ENCODE peak calls at places on chromosomes 7 and 10, in six cellular contexts. Q is IMR-90, N is H9, B is H1, G is mesenchymal stem cell, V is trophoblast cell. T is an unnamed sample.

GRCh38 chr10:130807096-130807495 is 504.4 kb downstream of the TCERG1L start:
- DNase-seq in Q (no peak), N (peak; percentile 10), B (no peak), G (no peak), V (no peak), T (no peak)

GRCh38 chr10:31928531-31929259 is at the start of gene ARHGAP12:
- DNase-seq in Q (peak; percentile 77), N (peak; percentile 90), B (no peak), G (peak; percentile 86), V (peak; percentile 87), T (peak; percentile 88)

GRCh38 chr10:97771913-97772823 is at the start of gene SFRP5:
- DNase-seq in Q (no peak), N (peak; percentile 60), B (no peak), G (no peak), V (no peak), T (no peak)

GRCh38 chr10:81018898-81019890 is 481.5 kb downstream of the SH2D4B start:
- DNase-seq in Q (peak; percentile 19), N (peak; percentile 65), B (peak; percentile 21), G (peak; percentile 75), V (no peak), T (peak; percentile 40)

GRCh38 chr10:89373916-89374711 is 3.7 kb upstream of the IFIT1B start:
- DNase-seq in Q (peak; percentile 94), N (no peak), B (no peak), G (peak; percentile 86), V (no peak), T (no peak)

GRCh38 chr10:89309646-89310045 is 7.8 kb downstream of the IFIT2 start:
- DNase-seq in Q (no peak), N (no peak), B (no peak), G (no peak), V (no peak), T (no peak)

GRCh38 chr7:24597014-24597413 is 23.8 kb downstream of the PALS2 start:
- DNase-seq in Q (no peak), N (no peak), B (no peak), G (no peak), V (no peak), T (no peak)

GRCh38 chr10:123147635-123148413 is at the start of gene HMX2:
- DNase-seq in Q (no peak), N (peak; percentile 83), B (no peak), G (no peak), V (no peak), T (peak; percentile 67)

GRCh38 chr10:132337019-132337418 is 5.0 kb downstream of the LRRC27 start:
- DNase-seq in Q (no peak), N (no peak), B (no peak), G (peak; percentile 57), V (no peak), T (no peak)
- H2AFZ ChIP-seq in Q (peak overlapping the region; percentile 51), N (no peak overlapping the region), B (no peak overlapping the region), G (peak overlapping the region; percentile 51), V (no peak overlapping the region), T (peak overlapping the region; percentile 89)

GRCh38 chr7:70620333-70621055 is 511.4 kb upstream of the GALNT17 start:
- DNase-seq in Q (no peak), N (no peak), B (no peak), G (no peak), V (no peak), T (no peak)

GRCh38 chr7:70618020-70618551 is 513.9 kb upstream of the GALNT17 start:
- DNase-seq in Q (no peak), N (no peak), B (no peak), G (no peak), V (no peak), T (no peak)

GRCh38 chr7:70621954-70622596 is 509.9 kb upstream of the GALNT17 start:
- DNase-seq in Q (no peak), N (no peak), B (no peak), G (no peak), V (no peak), T (no peak)

GRCh38 chr7:70619130-70619529 is 512.8 kb upstream of the GALNT17 start:
- DNase-seq in Q (no peak), N (no peak), B (no peak), G (no peak), V (no peak), T (no peak)

GRCh38 chr7:70619659-70620058 is 512.3 kb upstream of the GALNT17 start:
- DNase-seq in Q (no peak), N (no peak), B (no peak), G (no peak), V (no peak), T (no peak)
- H2AK5ac ChIP-seq in Q (no peak overlapping the region), N (no peak overlapping the region), B (peak overlapping the region; percentile 45), G (no peak overlapping the region), V (no peak overlapping the region), T (no peak overlapping the region)

DNA sequence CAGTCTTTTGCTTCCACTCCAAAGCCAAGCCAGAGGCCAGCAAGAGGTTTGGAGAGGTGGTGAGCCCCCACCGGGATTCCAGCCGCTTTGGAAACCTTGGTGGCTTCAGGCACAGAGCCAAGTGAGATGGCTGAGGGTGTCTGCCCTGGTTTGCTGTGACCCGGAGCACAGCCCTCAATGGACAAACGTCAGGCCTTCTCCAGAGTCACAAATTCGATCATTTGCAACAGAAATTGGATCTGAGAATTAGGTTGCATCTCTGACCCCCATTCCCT is 885 bp upstream of the NKX1-2 start:
- DNase-seq in Q (no peak), N (no peak), B (no peak), G (no peak), V (no peak), T (no peak)
- H2AFZ ChIP-seq in Q (no peak overlapping the region), N (no peak overlapping the region), B (no peak overlapping the region), G (no peak overlapping the region), V (no peak overlapping the region), T (no peak overlapping the region)

DNA sequence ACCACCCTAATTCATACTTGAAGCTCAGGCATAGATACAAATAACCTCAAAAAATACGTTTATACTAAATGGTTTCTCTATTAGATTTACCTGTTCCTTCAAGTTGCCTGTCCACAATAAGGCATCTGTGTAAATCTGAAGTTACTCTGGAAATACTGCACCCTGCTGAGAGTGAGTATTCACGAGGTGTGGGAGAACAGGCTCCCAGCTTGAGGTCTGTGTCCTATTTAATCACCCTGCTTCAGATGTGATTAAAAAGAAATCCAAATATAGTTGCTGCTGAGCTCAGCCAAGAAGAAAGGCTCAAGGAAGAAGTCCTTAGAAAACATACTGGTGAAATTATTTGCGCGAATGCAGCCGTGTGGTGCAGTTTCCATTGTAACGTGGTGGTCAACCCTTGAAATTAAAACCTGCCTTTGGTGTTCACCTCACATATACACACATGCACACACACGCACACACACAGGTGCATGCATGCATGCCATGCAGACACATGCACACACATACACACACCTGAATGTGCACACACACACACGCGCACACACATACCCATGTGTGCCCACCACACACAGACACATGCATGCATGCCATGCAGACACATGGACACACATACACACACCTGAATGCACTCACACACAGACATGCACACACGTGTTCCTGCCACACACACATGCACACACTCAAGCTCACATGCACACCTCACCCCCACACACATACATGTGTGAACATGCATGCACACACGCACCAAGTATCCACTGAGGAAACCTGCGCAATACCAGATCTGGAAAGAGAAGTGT is 136.6 kb downstream of the KLF6 start:
- DNase-seq in Q (no peak), N (no peak), B (no peak), G (no peak), V (no peak), T (no peak)
- H2AK5ac ChIP-seq in Q (no peak overlapping the region), N (no peak overlapping the region), B (peak overlapping the region; percentile 54), G (no peak overlapping the region), V (no peak overlapping the region), T (peak overlapping the region; percentile 66)

GRCh38 chr7:139721417-139721816 is 56.4 kb downstream of the HIPK2 start:
- DNase-seq in Q (no peak), N (no peak), B (no peak), G (no peak), V (no peak), T (no peak)

GRCh38 chr7:139720186-139720585 is 57.6 kb downstream of the HIPK2 start:
- DNase-seq in Q (no peak), N (no peak), B (no peak), G (no peak), V (no peak), T (no peak)

GRCh38 chr7:139716156-139716942 is 61.4 kb downstream of the HIPK2 start:
- DNase-seq in Q (no peak), N (no peak), B (no peak), G (no peak), V (no peak), T (no peak)

GRCh38 chr7:139720705-139721231 is 57.0 kb downstream of the HIPK2 start:
- DNase-seq in Q (peak; percentile 52), N (no peak), B (no peak), G (peak; percentile 78), V (no peak), T (no peak)

DNA sequence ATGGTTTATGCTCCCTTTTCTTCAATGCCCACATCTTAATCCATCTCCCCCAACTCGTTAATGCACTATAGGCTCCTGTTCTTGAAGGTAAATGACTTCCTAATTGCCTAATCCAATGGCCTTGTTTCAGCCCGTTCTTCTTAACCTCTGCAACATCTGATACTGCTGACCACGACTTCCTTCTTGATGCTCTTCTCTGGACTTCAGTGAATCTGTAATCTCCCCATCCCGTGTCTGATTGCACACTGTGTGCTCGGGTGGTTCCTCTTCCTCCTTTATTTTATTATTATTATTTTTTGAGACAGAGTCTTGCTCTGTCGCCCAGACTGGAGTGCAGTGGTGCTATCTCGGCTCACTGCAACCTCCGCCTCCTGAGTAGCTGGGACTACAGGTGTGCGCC is 58.9 kb downstream of the HIPK2 start:
- DNase-seq in Q (no peak), N (no peak), B (no peak), G (no peak), V (no peak), T (no peak)
- H2AFZ ChIP-seq in Q (no peak overlapping the region), N (no peak overlapping the region), B (no peak overlapping the region), G (no peak overlapping the region), V (no peak overlapping the region), T (no peak overlapping the region)

DNA sequence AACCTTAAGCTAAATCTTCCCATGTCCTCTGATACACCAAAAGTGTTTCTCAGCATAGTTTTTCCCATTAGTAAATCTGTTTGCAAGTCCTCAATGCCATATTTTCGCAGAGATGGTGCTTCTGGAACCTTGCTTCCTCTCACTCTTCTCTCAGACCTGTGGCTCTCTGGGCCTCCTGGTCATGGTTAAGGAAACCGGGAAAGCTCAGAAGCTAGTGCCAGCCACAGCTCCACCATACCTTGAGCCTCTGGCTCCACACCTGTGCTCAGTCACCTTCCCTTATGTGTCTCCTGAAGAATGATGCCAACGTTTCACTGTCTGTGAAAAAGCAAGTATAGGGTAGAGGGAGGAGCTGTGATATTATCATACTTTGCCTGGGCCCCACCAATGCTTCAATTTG is 149.6 kb downstream of the CYP26A1 start:
- DNase-seq in Q (no peak), N (no peak), B (no peak), G (no peak), V (no peak), T (no peak)
- H2AK5ac ChIP-seq in Q (no peak overlapping the region), N (no peak overlapping the region), B (peak overlapping the region; percentile 60), G (no peak overlapping the region), V (no peak overlapping the region), T (no peak overlapping the region)

DNA sequence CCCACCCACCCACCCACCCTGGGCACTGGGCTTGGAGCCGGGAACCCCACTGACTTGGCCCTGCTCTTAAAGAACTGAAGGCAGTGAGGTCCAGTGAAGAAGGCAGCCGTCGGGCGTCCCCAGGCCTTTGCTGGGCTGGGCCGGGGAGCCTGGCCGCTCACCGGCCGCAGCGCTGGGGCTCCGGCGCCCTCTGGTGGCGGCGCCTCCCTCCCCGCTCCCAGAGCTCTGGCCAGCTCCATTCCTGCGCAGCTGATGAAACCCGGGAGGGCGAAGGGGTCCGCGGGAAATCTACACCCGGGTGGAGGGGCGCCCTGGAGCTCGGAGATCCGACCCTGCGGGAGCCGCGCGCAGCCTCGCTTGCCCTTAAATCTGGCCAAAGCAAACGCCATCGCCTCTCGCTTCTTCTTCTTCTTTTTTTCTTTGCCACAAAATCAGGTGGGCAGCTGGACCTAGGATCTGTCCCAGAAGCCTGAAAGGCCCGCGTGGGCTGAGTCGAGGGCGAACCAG is 1.7 kb upstream of the CXCL12 start:
- DNase-seq in Q (peak; percentile 62), N (peak; percentile 81), B (no peak), G (peak; percentile 69), V (peak; percentile 49), T (peak; percentile 77)
- H2AFZ ChIP-seq in Q (peak overlapping the region; percentile 85), N (no peak overlapping the region), B (no peak overlapping the region), G (no peak overlapping the region), V (peak overlapping the region; percentile 2), T (peak overlapping the region; percentile 35)